ENCODE peak calls at places on chromosomes 3 and 15, in four cellular contexts. Q is right lobe of liver, G is adrenal gland, K is substantia nigra. D is an unnamed sample.

GRCh38 chr15:85495542-85495941 is 115.1 kb downstream of the AKAP13 start:
- DNase-seq in K (no peak), G (no peak), Q (no peak), D (no peak)

GRCh38 chr3:51975857-51976549 is 1.1 kb downstream of the ABHD14A start:
- DNase-seq in G (peak; percentile 81), K (peak; percentile 79), Q (peak; percentile 78), D (peak; percentile 88)

GRCh38 chr3:141093397-141093796 is 42.2 kb downstream of the SPSB4 start:
- DNase-seq in G (no peak), K (no peak), Q (no peak), D (no peak)

GRCh38 chr15:92163641-92164040 is 230.0 kb upstream of the ST8SIA2 start:
- DNase-seq in G (no peak), K (no peak), Q (no peak), D (no peak)

GRCh38 chr3:53402323-53402722 is 55.0 kb upstream of the DCP1A start:
- DNase-seq in G (no peak), K (no peak), Q (no peak), D (no peak)

GRCh38 chr3:122497425-122497824 is 17.3 kb downstream of the KPNA1 start:
- DNase-seq in K (no peak), Q (no peak), G (no peak), D (no peak)

GRCh38 chr15:77023576-77024272 is 28.8 kb downstream of the PSTPIP1 start:
- DNase-seq in Q (peak; percentile 44), G (peak; percentile 13), K (no peak), D (peak; percentile 63)

GRCh38 chr3:88985491-88985890 is 121.9 kb upstream of the EPHA3 start:
- DNase-seq in G (no peak), Q (no peak), K (no peak), D (no peak)

GRCh38 chr3:152241142-152242067 is 27.3 kb upstream of the MBNL1 start:
- DNase-seq in Q (no peak), G (no peak), K (no peak), D (no peak)

GRCh38 chr15:34837246-34838016 is 42.1 kb upstream of the ACTC1 start:
- DNase-seq in K (no peak), Q (no peak), G (peak; percentile 39), D (no peak)

GRCh38 chr3:153290278-153291015 is 128.4 kb downstream of the RAP2B start:
- DNase-seq in Q (no peak), G (no peak), K (no peak), D (no peak)

GRCh38 chr15:24899367-24899766 is 55.4 kb upstream of the SNRPN start:
- DNase-seq in G (no peak), Q (no peak), K (no peak), D (no peak)

GRCh38 chr3:11919390-11919789 is 72.7 kb upstream of the TAMM41 start:
- DNase-seq in Q (no peak), G (no peak), K (no peak), D (peak; percentile 17)

GRCh38 chr3:139917226-139917785 is 17.7 kb upstream of the CLSTN2 start:
- DNase-seq in Q (no peak), G (no peak), K (no peak), D (no peak)

GRCh38 chr3:85875589-85875988 is 916.8 kb downstream of the CADM2 start:
- DNase-seq in G (no peak), K (no peak), Q (no peak), D (no peak)

GRCh38 chr3:42979044-42979962 is at the start of gene GASK1A:
- DNase-seq in K (peak; percentile 41), Q (peak; percentile 80), G (peak; percentile 35), D (peak; percentile 74)

GRCh38 chr15:36294359-36294758 is 285.1 kb upstream of the CDIN1 start:
- DNase-seq in K (no peak), Q (no peak), G (no peak), D (no peak)

GRCh38 chr15:65423150-65423976 is 616 bp upstream of the IGDCC4 start:
- DNase-seq in K (no peak), G (no peak), Q (no peak), D (peak; percentile 48)

GRCh38 chr3:14525685-14526631 is 14.2 kb downstream of the GRIP2 start:
- DNase-seq in Q (no peak), K (no peak), G (peak; percentile 46), D (peak; percentile 42)

GRCh38 chr15:84970832-84971231 is 10.8 kb upstream of the PDE8A start:
- DNase-seq in Q (peak; percentile 52), G (peak; percentile 90), K (no peak), D (no peak)

GRCh38 chr15:42157981-42158765 is 1.7 kb upstream of the PLA2G4F start:
- DNase-seq in G (peak; percentile 73), K (no peak), Q (peak; percentile 27), D (no peak)

DNA sequence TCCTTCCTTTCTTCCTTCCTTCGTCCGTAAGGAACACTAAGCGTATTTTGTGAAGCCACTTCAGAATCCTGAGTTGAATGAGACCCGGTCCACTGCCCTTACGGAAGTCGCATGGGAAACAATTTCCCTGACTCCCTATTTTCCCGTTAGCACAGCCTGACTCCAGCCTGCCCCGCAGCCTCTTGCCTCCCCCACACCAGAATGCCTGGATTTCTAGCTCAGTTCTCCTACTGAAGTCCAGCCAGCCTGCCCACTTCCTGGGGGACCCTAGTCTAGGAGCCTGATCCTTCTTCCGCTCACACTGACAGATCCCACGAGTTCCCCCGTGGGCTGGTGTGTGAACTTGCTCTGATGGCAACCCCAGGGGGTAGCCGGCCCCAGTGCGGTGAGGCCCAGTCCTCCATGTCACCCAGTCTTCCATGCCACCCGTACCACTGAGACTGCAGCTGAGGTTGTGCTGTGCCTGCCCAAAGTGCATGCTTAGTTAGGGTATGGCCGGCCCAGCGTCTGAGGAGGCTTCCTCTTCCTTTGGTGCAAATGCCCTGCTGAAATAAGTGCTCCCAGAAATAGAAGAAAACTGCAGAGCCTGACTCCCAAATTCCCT is 31.6 kb downstream of the MGLL start:
- DNase-seq in Q (no peak), K (no peak), G (no peak), D (no peak)
- H3K27ac ChIP-seq in Q (peak overlapping the region; percentile 14), K (no peak overlapping the region), G (no peak overlapping the region), D (peak overlapping the region; percentile 24)

GRCh38 chr15:51493892-51494291 is 128.7 kb downstream of the DMXL2 start:
- DNase-seq in G (no peak), K (no peak), Q (no peak), D (no peak)
- H3K27ac ChIP-seq in G (no peak overlapping the region), K (no peak overlapping the region), Q (peak overlapping the region; percentile 71), D (no peak overlapping the region)

DNA sequence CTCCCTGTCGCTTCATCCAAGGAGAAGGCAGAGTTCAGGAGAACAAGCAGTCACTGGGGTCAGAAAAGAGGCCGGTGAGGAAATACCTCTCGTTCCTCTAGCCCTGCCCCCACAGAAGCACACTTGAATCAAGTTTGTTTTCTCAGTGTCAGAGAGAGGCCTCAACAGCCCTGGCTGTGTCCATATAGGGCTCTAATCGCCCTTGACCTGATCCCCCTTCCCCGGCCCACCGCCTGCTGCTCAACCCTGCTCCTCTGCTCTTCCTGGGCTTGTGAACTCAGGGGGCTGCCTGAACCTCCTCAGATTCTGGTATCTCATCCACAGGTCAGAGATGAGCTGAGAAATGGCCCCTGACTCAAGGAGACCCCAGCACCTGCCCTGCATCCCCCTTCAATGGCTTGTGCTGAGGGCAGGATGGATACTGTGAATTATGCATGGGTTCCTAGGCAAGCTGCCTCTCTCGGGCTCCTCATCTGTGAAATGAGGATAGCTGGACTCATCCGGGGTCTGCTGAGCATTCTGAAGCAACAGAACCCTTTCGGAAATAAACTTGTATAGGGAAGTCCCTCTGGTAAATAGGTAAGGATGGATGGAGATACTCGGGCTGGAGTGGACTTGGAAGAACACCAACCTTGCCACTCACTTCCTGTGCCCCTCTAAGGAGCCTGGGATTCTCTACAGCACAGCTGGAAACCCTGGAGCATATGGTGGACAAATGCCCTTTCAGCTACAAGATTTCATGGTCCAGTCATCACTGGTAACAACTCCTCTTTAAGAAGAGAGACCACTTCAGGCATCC is 147.5 kb downstream of the STT3B start:
- DNase-seq in Q (no peak), G (no peak), K (no peak), D (peak; percentile 65)
- H3K27ac ChIP-seq in Q (no peak overlapping the region), G (no peak overlapping the region), K (no peak overlapping the region), D (no peak overlapping the region)

GRCh38 chr15:45648521-45649200 is 13.8 kb downstream of the SQOR start:
- DNase-seq in G (peak; percentile 69), K (no peak), Q (peak; percentile 75), D (no peak)
- H3K27ac ChIP-seq in G (peak overlapping the region; percentile 71), K (no peak overlapping the region), Q (peak overlapping the region; percentile 68), D (no peak overlapping the region)

GRCh38 chr3:134314588-134315285 is 59.5 kb downstream of the AMOTL2 start:
- DNase-seq in K (no peak), G (no peak), Q (peak; percentile 76), D (no peak)
- H3K27ac ChIP-seq in K (no peak overlapping the region), G (peak overlapping the region; percentile 96), Q (peak overlapping the region; percentile 92), D (peak overlapping the region; percentile 95)

GRCh38 chr3:33067484-33067883 is 29.5 kb downstream of the GLB1 start:
- DNase-seq in G (no peak), Q (no peak), K (no peak), D (no peak)
- H3K27ac ChIP-seq in G (no peak overlapping the region), Q (no peak overlapping the region), K (no peak overlapping the region), D (no peak overlapping the region)

GRCh38 chr15:58546635-58547627 is 115.1 kb downstream of the LIPC start:
- DNase-seq in G (peak; percentile 93), K (no peak), Q (peak; percentile 84), D (peak; percentile 62)
- H3K27ac ChIP-seq in G (peak overlapping the region; percentile 93), K (no peak overlapping the region), Q (peak overlapping the region; percentile 47), D (no peak overlapping the region)

GRCh38 chr3:186220365-186220764 is 111.5 kb upstream of the ETV5 start:
- DNase-seq in G (peak; percentile 56), Q (no peak), K (no peak), D (no peak)

GRCh38 chr3:186218423-186218822 is 109.5 kb upstream of the ETV5 start:
- DNase-seq in G (no peak), Q (no peak), K (no peak), D (no peak)

GRCh38 chr3:186219211-186219638 is 110.3 kb upstream of the ETV5 start:
- DNase-seq in G (no peak), K (peak; percentile 15), Q (no peak), D (no peak)

GRCh38 chr3:186216903-186217819 is 108.3 kb upstream of the ETV5 start:
- DNase-seq in Q (no peak), G (no peak), K (no peak), D (no peak)

DNA sequence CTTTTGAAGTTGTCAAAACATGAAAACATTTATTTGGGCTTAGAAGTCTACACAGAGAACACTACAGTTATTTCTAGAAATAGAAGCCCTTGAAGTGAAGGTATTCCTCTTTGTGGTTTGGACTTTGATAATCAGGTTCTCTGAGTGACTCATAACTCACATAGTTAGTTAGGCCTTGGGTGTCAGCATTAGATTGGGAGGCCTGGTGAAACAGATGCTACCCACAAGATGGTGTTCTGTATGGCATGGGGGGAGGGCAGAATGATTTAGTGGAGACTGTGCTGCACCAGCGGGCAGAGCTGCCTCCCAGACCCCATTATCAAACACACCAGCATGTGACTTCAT is 108.9 kb upstream of the ETV5 start:
- DNase-seq in G (peak; percentile 72), K (no peak), Q (no peak), D (no peak)
- H3K27ac ChIP-seq in G (peak overlapping the region; percentile 64), K (no peak overlapping the region), Q (no peak overlapping the region), D (no peak overlapping the region)

DNA sequence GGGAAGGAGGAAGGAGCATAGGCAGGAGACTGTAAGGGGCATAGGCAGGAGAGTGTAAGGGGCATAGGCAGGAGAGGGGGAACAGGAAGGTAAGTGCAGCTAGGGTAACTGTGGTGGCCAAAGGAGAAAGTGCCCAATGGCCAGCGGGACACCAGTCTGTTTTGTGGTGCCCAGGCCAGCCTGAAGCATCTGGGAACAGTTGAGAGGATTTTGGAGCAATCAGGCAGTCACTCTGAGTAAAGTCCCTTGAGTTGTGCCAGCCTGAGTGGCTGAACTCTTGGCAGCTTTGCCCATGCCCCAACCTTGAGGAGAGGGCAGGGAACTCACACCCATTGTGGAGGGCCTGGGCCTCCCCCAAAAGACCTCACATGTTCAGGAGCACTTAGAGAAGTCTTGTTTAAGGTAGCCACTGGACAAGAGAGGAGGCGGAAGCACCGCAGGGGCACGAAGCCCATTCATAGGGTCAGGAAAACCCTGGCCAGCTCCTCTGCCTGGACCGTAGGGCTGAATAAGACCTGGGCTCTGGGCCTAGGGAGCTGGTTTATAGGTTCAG is 3.5 kb upstream of the TGM5 start:
- DNase-seq in K (peak; percentile 25), G (no peak), Q (no peak), D (no peak)
- H3K27ac ChIP-seq in K (no peak overlapping the region), G (no peak overlapping the region), Q (no peak overlapping the region), D (no peak overlapping the region)

D was measured in upper lobe of right lung.